ENCODE peak calls at places on chromosomes 3 and 15, in seven cellular contexts. M is stimulated activated CD4-positive, alpha-beta T cell treated with anti-CD3 and anti-CD28 coated beads, Interleukin-15, amount 100 ng/mL, for 48 hours; D is ACHN; R is NCI-H446 treated with DMSO at 0.1 percent for 48 hours; F is Caco-2; V is retinal pigment epithelial cell; L is left colon. Y is an unnamed sample.
A peak's percentile ranks its signal among the peaks of the same experiment; 100 is the strongest.

GRCh38 chr3:43503067-43503728 is 118.6 kb downstream of the ANO10 start:
- DNase-seq in D (peak; percentile 43), V (no peak), F (no peak), M (no peak), R (no peak), L (no peak), Y (no peak)

GRCh38 chr3:59127071-59127470 is 77.2 kb upstream of the CFAP20DC start:
- DNase-seq in M (no peak), V (peak; percentile 94), R (no peak), L (no peak), F (no peak), D (peak; percentile 5), Y (no peak)

GRCh38 chr3:158761350-158761749 is 29.1 kb upstream of the RARRES1 start:
- DNase-seq in D (no peak), F (no peak), L (no peak), R (no peak), V (no peak), M (no peak), Y (no peak)

GRCh38 chr15:51181905-51182304 is 87.2 kb upstream of the TNFAIP8L3 start:
- DNase-seq in M (no peak), F (no peak), R (peak; percentile 62), L (no peak), D (no peak), V (no peak), Y (no peak)

GRCh38 chr3:11616551-11616950 is 27.2 kb downstream of the VGLL4 start:
- DNase-seq in L (no peak), V (no peak), F (no peak), R (no peak), D (no peak), M (no peak), Y (no peak)

GRCh38 chr3:29695201-29695904 is 414.5 kb downstream of the RBMS3 start:
- DNase-seq in F (no peak), V (no peak), L (no peak), D (peak; percentile 22), R (no peak), M (no peak), Y (no peak)

GRCh38 chr3:111761309-111761795 is 97.7 kb upstream of the PHLDB2 start:
- DNase-seq in D (no peak), F (no peak), R (no peak), L (no peak), M (peak; percentile 14), V (no peak), Y (no peak)

GRCh38 chr3:140093742-140094141 is 158.8 kb downstream of the CLSTN2 start:
- DNase-seq in M (no peak), D (peak; percentile 67), L (peak; percentile 76), R (peak; percentile 99), V (peak; percentile 86), F (no peak), Y (peak; percentile 97)

GRCh38 chr3:124886168-124887051 is 755 bp downstream of the ITGB5 start:
- DNase-seq in L (peak; percentile 68), D (peak; percentile 49), R (no peak), F (peak; percentile 81), V (no peak), M (no peak), Y (peak; percentile 50)

GRCh38 chr3:71135373-71136088 is 448.0 kb downstream of the FOXP1 start:
- DNase-seq in F (peak; percentile 55), V (peak; percentile 87), M (no peak), L (no peak), R (no peak), D (no peak), Y (no peak)

GRCh38 chr3:175526609-175527280 is 667.6 kb downstream of the NAALADL2 start:
- DNase-seq in L (no peak), V (no peak), F (no peak), D (peak; percentile 41), M (no peak), R (no peak), Y (no peak)

GRCh38 chr3:190731596-190731995 is 130.9 kb downstream of the GMNC start:
- DNase-seq in V (peak; percentile 52), D (no peak), R (no peak), L (no peak), M (no peak), F (no peak), Y (no peak)